ENCODE peak calls at places on chromosome 13, in six cellular contexts. R is uterus, V is erythroblast, P is sigmoid colon, K is A549, Q is upper lobe of left lung. T is an unnamed sample.
A peak's percentile ranks its signal among the peaks of the same experiment; 100 is the strongest.

GRCh38 chr13:113851480-113851803 is 12.4 kb downstream of the GAS6 start:
- DNase-seq in R (no peak), V (no peak), P (no peak), K (no peak), Q (no peak), T (no peak)

GRCh38 chr13:43757266-43757665 is 29.5 kb downstream of the ENOX1 start:
- DNase-seq in R (no peak), V (no peak), P (no peak), K (no peak), Q (no peak), T (no peak)

GRCh38 chr13:92821324-92821723 is 405.3 kb upstream of the GPC6 start:
- DNase-seq in R (no peak), V (no peak), P (no peak), K (no peak), Q (no peak), T (no peak)

GRCh38 chr13:46751811-46752635 is 44.9 kb downstream of the ESD start:
- DNase-seq in R (no peak), V (peak; percentile 11), P (no peak), K (no peak), Q (no peak), T (peak; percentile 54)

GRCh38 chr13:95319551-95320274 is 18.5 kb upstream of the ABCC4 start:
- DNase-seq in R (no peak), V (no peak), P (no peak), K (no peak), Q (no peak), T (no peak)

GRCh38 chr13:66508153-66508909 is 721.8 kb downstream of the PCDH9 start:
- DNase-seq in R (no peak), V (no peak), P (no peak), K (no peak), Q (no peak), T (no peak)

GRCh38 chr13:114226088-114226487 is 8.6 kb upstream of the CDC16 start:
- DNase-seq in R (no peak), V (peak; percentile 51), P (no peak), K (no peak), Q (no peak), T (no peak)

GRCh38 chr13:45055902-45056648 is 64.2 kb upstream of the GTF2F2 start:
- DNase-seq in R (peak; percentile 40), V (no peak), P (peak; percentile 81), K (no peak), Q (no peak), T (no peak)

GRCh38 chr13:35549481-35549880 is 73.0 kb upstream of the MAB21L1 start:
- DNase-seq in R (no peak), V (no peak), P (no peak), K (peak; percentile 27), Q (no peak), T (no peak)

GRCh38 chr13:98014766-98015165 is 61.3 kb downstream of the IPO5 start:
- DNase-seq in R (no peak), V (no peak), P (no peak), K (no peak), Q (no peak), T (no peak)

GRCh38 chr13:33229446-33230177 is 55.9 kb downstream of the STARD13 start:
- DNase-seq in R (no peak), V (no peak), P (no peak), K (no peak), Q (peak; percentile 7), T (no peak)

GRCh38 chr13:30077338-30077737 is 226.9 kb upstream of the UBL3 start:
- DNase-seq in R (no peak), V (no peak), P (no peak), K (no peak), Q (no peak), T (no peak)

GRCh38 chr13:30078059-30078458 is 227.6 kb upstream of the UBL3 start:
- DNase-seq in R (no peak), V (no peak), P (no peak), K (no peak), Q (no peak), T (no peak)

GRCh38 chr13:30072818-30073186 is 222.4 kb upstream of the UBL3 start:
- DNase-seq in R (no peak), V (no peak), P (no peak), K (no peak), Q (no peak), T (no peak)

GRCh38 chr13:30074955-30075614 is 224.7 kb upstream of the UBL3 start:
- DNase-seq in R (no peak), V (no peak), P (no peak), K (no peak), Q (peak; percentile 32), T (no peak)

GRCh38 chr13:30071890-30072817 is 221.7 kb upstream of the UBL3 start:
- DNase-seq in R (no peak), V (peak; percentile 68), P (no peak), K (peak; percentile 4), Q (no peak), T (peak; percentile 78)
- TF ChIP-seq POLR2A in R (no peak), V (no peak), P (no peak), K (no peak), Q (no peak), T (no peak)

GRCh38 chr13:99501135-99501951 is at the start of gene TM9SF2:
- DNase-seq in R (peak; percentile 99), V (peak; percentile 99), P (peak; percentile 98), K (peak; percentile 95), Q (peak; percentile 96), T (peak; percentile 92)
- TF ChIP-seq POLR2A in R (peak; percentile 77), V (peak; percentile 83), P (peak; percentile 19), K (peak; percentile 45), Q (no peak), T (peak; percentile 82)

DNA sequence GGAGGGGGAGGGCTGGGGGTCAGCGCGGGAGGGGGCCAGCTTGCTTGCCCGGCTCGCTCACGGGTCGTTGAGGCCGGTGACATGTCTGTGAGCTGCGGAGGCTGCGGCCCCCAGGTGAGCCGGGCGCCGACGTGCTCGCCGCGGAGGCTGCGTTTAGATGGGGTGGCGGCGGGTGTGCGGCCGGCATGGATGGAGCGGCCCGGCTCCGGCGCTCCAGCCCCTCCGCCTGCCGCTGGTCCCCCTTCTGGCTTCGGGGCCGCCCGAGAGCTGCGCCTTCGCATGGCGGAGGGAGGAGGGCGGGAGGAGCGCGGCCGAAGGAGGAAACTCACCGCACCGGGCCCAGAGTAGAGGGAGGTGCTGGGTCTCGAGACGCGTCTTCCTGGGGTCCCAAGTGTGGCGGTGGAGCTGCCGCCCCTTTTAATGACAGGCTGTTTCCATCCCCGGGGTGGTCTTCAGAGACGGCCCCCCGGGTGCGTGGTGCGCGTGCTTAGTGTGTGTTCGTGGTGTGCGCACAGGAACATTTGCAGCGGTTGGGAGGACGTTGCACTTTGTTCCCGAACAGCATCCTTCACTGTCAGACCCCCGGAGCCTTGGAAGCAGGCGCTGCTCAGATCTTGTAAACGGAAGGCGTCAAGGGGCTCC is at the start of gene AKAP11:
- DNase-seq in R (no peak), V (peak; percentile 82), P (peak; percentile 76), K (peak; percentile 15), Q (no peak), T (no peak)
- TF ChIP-seq POLR2A in R (peak; percentile 32), V (peak; percentile 28), P (no peak), K (peak; percentile 60), Q (no peak), T (no peak)

GRCh38 chr13:41458187-41458938 is 1.0 kb downstream of the RGCC start:
- DNase-seq in R (peak; percentile 29), V (peak; percentile 85), P (peak; percentile 67), K (no peak), Q (peak; percentile 91), T (peak; percentile 64)
- TF ChIP-seq POLR2A in R (no peak), V (peak; percentile 65), P (no peak), K (no peak), Q (no peak), T (no peak)

GRCh38 chr13:30744686-30745085 is 9.3 kb downstream of the ALOX5AP start:
- DNase-seq in R (no peak), V (no peak), P (no peak), K (no peak), Q (no peak), T (no peak)
- TF ChIP-seq POLR2A in R (no peak), V (no peak), P (no peak), K (no peak), Q (no peak), T (no peak)

GRCh38 chr13:99312493-99312883 is 5.3 kb upstream of the GPR183 start:
- DNase-seq in R (peak; percentile 64), V (peak; percentile 10), P (peak; percentile 93), K (no peak), Q (no peak), T (peak; percentile 29)
- TF ChIP-seq POLR2A in R (no peak), V (no peak), P (peak; percentile 22), K (no peak), Q (no peak), T (no peak)